ENCODE peak calls at places on chromosomes 1 and 21, in nine cellular contexts. One of them, this sample, is unnamed.

GRCh38 chr1:65717815-65718454 is 74.8 kb upstream of the PDE4B start:
- DNase-seq in activated gamma-delta T cell treated with anti-CD3 and anti-CD28 coated beads, Interleukin-2, amount 50 U/mL, for 16 hours: no peak
- DNase-seq in HFF-Myc: no peak
- DNase-seq in NCI-H345: peak
- DNase-seq in HEK293T: no peak
- DNase-seq in breast epithelium: no peak
- DNase-seq in Right ventricle myocardium superior: no peak
- DNase-seq in T follicular helper cell: no peak
- DNase-seq in body of pancreas: no peak
- DNase-seq in this sample: peak

GRCh38 chr1:45643978-45644377 is 20.1 kb upstream of the CCDC17 start:
- DNase-seq in activated gamma-delta T cell treated with anti-CD3 and anti-CD28 coated beads, Interleukin-2, amount 50 U/mL, for 16 hours: no peak
- DNase-seq in HFF-Myc: no peak
- DNase-seq in NCI-H345: no peak
- DNase-seq in HEK293T: no peak
- DNase-seq in breast epithelium: no peak
- DNase-seq in Right ventricle myocardium superior: no peak
- DNase-seq in T follicular helper cell: no peak
- DNase-seq in body of pancreas: no peak
- DNase-seq in this sample: no peak

GRCh38 chr1:152458384-152459185 is 44.5 kb upstream of the CRNN start:
- DNase-seq in activated gamma-delta T cell treated with anti-CD3 and anti-CD28 coated beads, Interleukin-2, amount 50 U/mL, for 16 hours: peak
- DNase-seq in HFF-Myc: peak
- DNase-seq in NCI-H345: peak
- DNase-seq in HEK293T: peak
- DNase-seq in breast epithelium: peak
- DNase-seq in Right ventricle myocardium superior: peak
- DNase-seq in T follicular helper cell: peak
- DNase-seq in body of pancreas: peak
- DNase-seq in this sample: peak

GRCh38 chr1:54571803-54572202 is 23.8 kb downstream of the ACOT11 start:
- DNase-seq in activated gamma-delta T cell treated with anti-CD3 and anti-CD28 coated beads, Interleukin-2, amount 50 U/mL, for 16 hours: no peak
- DNase-seq in HFF-Myc: no peak
- DNase-seq in NCI-H345: no peak
- DNase-seq in HEK293T: no peak
- DNase-seq in breast epithelium: no peak
- DNase-seq in Right ventricle myocardium superior: no peak
- DNase-seq in T follicular helper cell: no peak
- DNase-seq in body of pancreas: no peak
- DNase-seq in this sample: no peak

GRCh38 chr1:7257225-7257624 is 472.0 kb downstream of the CAMTA1 start:
- DNase-seq in activated gamma-delta T cell treated with anti-CD3 and anti-CD28 coated beads, Interleukin-2, amount 50 U/mL, for 16 hours: no peak
- DNase-seq in HFF-Myc: no peak
- DNase-seq in NCI-H345: peak
- DNase-seq in HEK293T: peak
- DNase-seq in breast epithelium: no peak
- DNase-seq in Right ventricle myocardium superior: no peak
- DNase-seq in T follicular helper cell: no peak
- DNase-seq in body of pancreas: no peak
- DNase-seq in this sample: no peak

GRCh38 chr1:209899948-209900347 is 38.1 kb upstream of the SYT14 start:
- DNase-seq in activated gamma-delta T cell treated with anti-CD3 and anti-CD28 coated beads, Interleukin-2, amount 50 U/mL, for 16 hours: no peak
- DNase-seq in HFF-Myc: no peak
- DNase-seq in NCI-H345: peak
- DNase-seq in HEK293T: peak
- DNase-seq in breast epithelium: no peak
- DNase-seq in Right ventricle myocardium superior: no peak
- DNase-seq in T follicular helper cell: no peak
- DNase-seq in body of pancreas: no peak
- DNase-seq in this sample: peak

GRCh38 chr1:28983509-28984310 is 69.3 kb downstream of the EPB41 start:
- DNase-seq in activated gamma-delta T cell treated with anti-CD3 and anti-CD28 coated beads, Interleukin-2, amount 50 U/mL, for 16 hours: no peak
- DNase-seq in HFF-Myc: no peak
- DNase-seq in NCI-H345: no peak
- DNase-seq in HEK293T: no peak
- DNase-seq in breast epithelium: no peak
- DNase-seq in Right ventricle myocardium superior: no peak
- DNase-seq in T follicular helper cell: no peak
- DNase-seq in body of pancreas: peak
- DNase-seq in this sample: no peak

GRCh38 chr1:228353601-228354371 is 52.8 kb downstream of the TRIM11 start:
- DNase-seq in activated gamma-delta T cell treated with anti-CD3 and anti-CD28 coated beads, Interleukin-2, amount 50 U/mL, for 16 hours: no peak
- DNase-seq in HFF-Myc: no peak
- DNase-seq in NCI-H345: no peak
- DNase-seq in HEK293T: no peak
- DNase-seq in breast epithelium: no peak
- DNase-seq in Right ventricle myocardium superior: peak
- DNase-seq in T follicular helper cell: no peak
- DNase-seq in body of pancreas: no peak
- DNase-seq in this sample: no peak

GRCh38 chr1:168341576-168341975 is 60.9 kb downstream of the TBX19 start:
- DNase-seq in activated gamma-delta T cell treated with anti-CD3 and anti-CD28 coated beads, Interleukin-2, amount 50 U/mL, for 16 hours: no peak
- DNase-seq in HFF-Myc: no peak
- DNase-seq in NCI-H345: no peak
- DNase-seq in HEK293T: no peak
- DNase-seq in breast epithelium: no peak
- DNase-seq in Right ventricle myocardium superior: no peak
- DNase-seq in T follicular helper cell: no peak
- DNase-seq in body of pancreas: no peak
- DNase-seq in this sample: no peak

GRCh38 chr1:113792471-113792870 is 19.8 kb downstream of the RSBN1 start:
- DNase-seq in activated gamma-delta T cell treated with anti-CD3 and anti-CD28 coated beads, Interleukin-2, amount 50 U/mL, for 16 hours: no peak
- DNase-seq in HFF-Myc: no peak
- DNase-seq in NCI-H345: no peak
- DNase-seq in HEK293T: no peak
- DNase-seq in breast epithelium: no peak
- DNase-seq in Right ventricle myocardium superior: no peak
- DNase-seq in T follicular helper cell: no peak
- DNase-seq in body of pancreas: no peak
- DNase-seq in this sample: no peak

GRCh38 chr1:6785721-6786505 is 659 bp downstream of the CAMTA1 start:
- DNase-seq in activated gamma-delta T cell treated with anti-CD3 and anti-CD28 coated beads, Interleukin-2, amount 50 U/mL, for 16 hours: peak
- DNase-seq in HFF-Myc: no peak
- DNase-seq in NCI-H345: peak
- DNase-seq in HEK293T: peak
- DNase-seq in breast epithelium: no peak
- DNase-seq in Right ventricle myocardium superior: peak
- DNase-seq in T follicular helper cell: peak
- DNase-seq in body of pancreas: peak
- DNase-seq in this sample: peak

GRCh38 chr1:12495725-12496124 is 122.3 kb downstream of the DHRS3 start:
- DNase-seq in activated gamma-delta T cell treated with anti-CD3 and anti-CD28 coated beads, Interleukin-2, amount 50 U/mL, for 16 hours: no peak
- DNase-seq in HFF-Myc: no peak
- DNase-seq in NCI-H345: no peak
- DNase-seq in HEK293T: no peak
- DNase-seq in breast epithelium: no peak
- DNase-seq in Right ventricle myocardium superior: peak
- DNase-seq in T follicular helper cell: no peak
- DNase-seq in body of pancreas: peak
- DNase-seq in this sample: no peak

GRCh38 chr1:6053206-6053546 is 7.5 kb downstream of the KCNAB2 start:
- DNase-seq in activated gamma-delta T cell treated with anti-CD3 and anti-CD28 coated beads, Interleukin-2, amount 50 U/mL, for 16 hours: no peak
- DNase-seq in HFF-Myc: no peak
- DNase-seq in NCI-H345: no peak
- DNase-seq in HEK293T: no peak
- DNase-seq in breast epithelium: no peak
- DNase-seq in Right ventricle myocardium superior: no peak
- DNase-seq in T follicular helper cell: no peak
- DNase-seq in body of pancreas: no peak
- DNase-seq in this sample: no peak

GRCh38 chr1:8782955-8783354 is 34.5 kb downstream of the RERE start:
- DNase-seq in activated gamma-delta T cell treated with anti-CD3 and anti-CD28 coated beads, Interleukin-2, amount 50 U/mL, for 16 hours: no peak
- DNase-seq in HFF-Myc: no peak
- DNase-seq in NCI-H345: no peak
- DNase-seq in HEK293T: no peak
- DNase-seq in breast epithelium: no peak
- DNase-seq in Right ventricle myocardium superior: no peak
- DNase-seq in T follicular helper cell: no peak
- DNase-seq in body of pancreas: no peak
- DNase-seq in this sample: no peak

GRCh38 chr1:223135176-223135575 is 7.9 kb downstream of the TLR5 start:
- DNase-seq in activated gamma-delta T cell treated with anti-CD3 and anti-CD28 coated beads, Interleukin-2, amount 50 U/mL, for 16 hours: no peak
- DNase-seq in HFF-Myc: no peak
- DNase-seq in NCI-H345: no peak
- DNase-seq in HEK293T: no peak
- DNase-seq in breast epithelium: no peak
- DNase-seq in Right ventricle myocardium superior: peak
- DNase-seq in T follicular helper cell: no peak
- DNase-seq in body of pancreas: no peak
- DNase-seq in this sample: no peak

GRCh38 chr1:28602536-28603439 is 10.7 kb downstream of the RAB42 start:
- DNase-seq in activated gamma-delta T cell treated with anti-CD3 and anti-CD28 coated beads, Interleukin-2, amount 50 U/mL, for 16 hours: no peak
- DNase-seq in HFF-Myc: peak
- DNase-seq in NCI-H345: peak
- DNase-seq in HEK293T: peak
- DNase-seq in breast epithelium: no peak
- DNase-seq in Right ventricle myocardium superior: peak
- DNase-seq in T follicular helper cell: no peak
- DNase-seq in body of pancreas: peak
- DNase-seq in this sample: peak

GRCh38 chr1:67688526-67689219 is 3.7 kb downstream of the GADD45A start:
- DNase-seq in activated gamma-delta T cell treated with anti-CD3 and anti-CD28 coated beads, Interleukin-2, amount 50 U/mL, for 16 hours: no peak
- DNase-seq in HFF-Myc: no peak
- DNase-seq in NCI-H345: no peak
- DNase-seq in HEK293T: no peak
- DNase-seq in breast epithelium: no peak
- DNase-seq in Right ventricle myocardium superior: no peak
- DNase-seq in T follicular helper cell: no peak
- DNase-seq in body of pancreas: no peak
- DNase-seq in this sample: no peak

GRCh38 chr1:43987159-43988022 is 4.0 kb upstream of the CCDC24 start:
- DNase-seq in activated gamma-delta T cell treated with anti-CD3 and anti-CD28 coated beads, Interleukin-2, amount 50 U/mL, for 16 hours: no peak
- DNase-seq in HFF-Myc: no peak
- DNase-seq in NCI-H345: no peak
- DNase-seq in HEK293T: no peak
- DNase-seq in breast epithelium: no peak
- DNase-seq in Right ventricle myocardium superior: no peak
- DNase-seq in T follicular helper cell: no peak
- DNase-seq in body of pancreas: no peak
- DNase-seq in this sample: no peak

GRCh38 chr1:116330342-116330652 is 42.7 kb upstream of the ATP1A1 start:
- DNase-seq in activated gamma-delta T cell treated with anti-CD3 and anti-CD28 coated beads, Interleukin-2, amount 50 U/mL, for 16 hours: no peak
- DNase-seq in HFF-Myc: no peak
- DNase-seq in NCI-H345: peak
- DNase-seq in HEK293T: no peak
- DNase-seq in breast epithelium: no peak
- DNase-seq in Right ventricle myocardium superior: no peak
- DNase-seq in T follicular helper cell: no peak
- DNase-seq in body of pancreas: peak
- DNase-seq in this sample: no peak

GRCh38 chr1:53545663-53546408 is 86.6 kb downstream of the DMRTB1 start:
- DNase-seq in activated gamma-delta T cell treated with anti-CD3 and anti-CD28 coated beads, Interleukin-2, amount 50 U/mL, for 16 hours: no peak
- DNase-seq in HFF-Myc: no peak
- DNase-seq in NCI-H345: no peak
- DNase-seq in HEK293T: no peak
- DNase-seq in breast epithelium: peak
- DNase-seq in Right ventricle myocardium superior: peak
- DNase-seq in T follicular helper cell: no peak
- DNase-seq in body of pancreas: no peak
- DNase-seq in this sample: peak

GRCh38 chr1:20555025-20555757 is 2.8 kb downstream of the FAM43B start:
- DNase-seq in activated gamma-delta T cell treated with anti-CD3 and anti-CD28 coated beads, Interleukin-2, amount 50 U/mL, for 16 hours: no peak
- DNase-seq in HFF-Myc: no peak
- DNase-seq in NCI-H345: no peak
- DNase-seq in HEK293T: no peak
- DNase-seq in breast epithelium: no peak
- DNase-seq in Right ventricle myocardium superior: no peak
- DNase-seq in T follicular helper cell: no peak
- DNase-seq in body of pancreas: no peak
- DNase-seq in this sample: no peak

GRCh38 chr1:2099871-2100774 is 49.9 kb downstream of the PRKCZ start:
- DNase-seq in activated gamma-delta T cell treated with anti-CD3 and anti-CD28 coated beads, Interleukin-2, amount 50 U/mL, for 16 hours: no peak
- DNase-seq in HFF-Myc: no peak
- DNase-seq in NCI-H345: no peak
- DNase-seq in HEK293T: no peak
- DNase-seq in breast epithelium: no peak
- DNase-seq in Right ventricle myocardium superior: peak
- DNase-seq in T follicular helper cell: no peak
- DNase-seq in body of pancreas: no peak
- DNase-seq in this sample: no peak

GRCh38 chr21:15309022-15309590 is 244.3 kb upstream of the NRIP1 start:
- DNase-seq in activated gamma-delta T cell treated with anti-CD3 and anti-CD28 coated beads, Interleukin-2, amount 50 U/mL, for 16 hours: no peak
- DNase-seq in HFF-Myc: no peak
- DNase-seq in NCI-H345: no peak
- DNase-seq in HEK293T: no peak
- DNase-seq in breast epithelium: no peak
- DNase-seq in Right ventricle myocardium superior: no peak
- DNase-seq in T follicular helper cell: no peak
- DNase-seq in body of pancreas: no peak
- DNase-seq in this sample: no peak

GRCh38 chr1:27388337-27389005 is 4.0 kb upstream of the GPR3 start:
- DNase-seq in activated gamma-delta T cell treated with anti-CD3 and anti-CD28 coated beads, Interleukin-2, amount 50 U/mL, for 16 hours: peak
- DNase-seq in HFF-Myc: no peak
- DNase-seq in NCI-H345: peak
- DNase-seq in HEK293T: peak
- DNase-seq in breast epithelium: peak
- DNase-seq in Right ventricle myocardium superior: peak
- DNase-seq in T follicular helper cell: peak
- DNase-seq in body of pancreas: peak
- DNase-seq in this sample: peak

GRCh38 chr1:28917757-28918118 is 3.4 kb downstream of the EPB41 start:
- DNase-seq in activated gamma-delta T cell treated with anti-CD3 and anti-CD28 coated beads, Interleukin-2, amount 50 U/mL, for 16 hours: no peak
- DNase-seq in HFF-Myc: no peak
- DNase-seq in NCI-H345: no peak
- DNase-seq in HEK293T: no peak
- DNase-seq in breast epithelium: no peak
- DNase-seq in Right ventricle myocardium superior: no peak
- DNase-seq in T follicular helper cell: no peak
- DNase-seq in body of pancreas: no peak
- DNase-seq in this sample: no peak

GRCh38 chr1:230185076-230186001 is 118.3 kb downstream of the GALNT2 start:
- DNase-seq in activated gamma-delta T cell treated with anti-CD3 and anti-CD28 coated beads, Interleukin-2, amount 50 U/mL, for 16 hours: no peak
- DNase-seq in HFF-Myc: no peak
- DNase-seq in NCI-H345: peak
- DNase-seq in HEK293T: no peak
- DNase-seq in breast epithelium: no peak
- DNase-seq in Right ventricle myocardium superior: no peak
- DNase-seq in T follicular helper cell: no peak
- DNase-seq in body of pancreas: no peak
- DNase-seq in this sample: no peak